ENCODE peak calls at places on chromosome 6, in nine cellular contexts. P, R, A, V, C, H, B, T and J are unnamed samples.
A peak's percentile ranks its signal among the peaks of the same experiment; 100 is the strongest.

GRCh38 chr6:44088827-44089590 is 38.2 kb downstream of the MRPL14 start:
- DNase-seq in P (no peak), R (no peak), A (no peak), V (no peak), C (no peak), H (no peak), B (no peak), T (no peak), J (no peak)

GRCh38 chr6:31636698-31637596 is 15.5 kb downstream of the BAG6 start:
- DNase-seq in P (no peak), R (no peak), A (no peak), V (no peak), C (no peak), H (no peak), B (no peak), T (no peak), J (no peak)

GRCh38 chr6:141829566-141829965 is 303.2 kb upstream of the GJE1 start:
- DNase-seq in P (no peak), R (peak; percentile 90), A (no peak), V (no peak), C (no peak), H (no peak), B (no peak), T (no peak), J (no peak)

GRCh38 chr6:21895591-21895990 is 302.0 kb downstream of the SOX4 start:
- DNase-seq in P (no peak), R (no peak), A (no peak), V (no peak), C (no peak), H (no peak), B (no peak), T (no peak), J (no peak)

GRCh38 chr6:144131248-144131709 is 19.0 kb upstream of the STX11 start:
- DNase-seq in P (no peak), R (no peak), A (peak; percentile 67), V (no peak), C (peak; percentile 89), H (peak; percentile 5), B (no peak), T (no peak), J (no peak)

GRCh38 chr6:24720131-24720603 is 1.2 kb upstream of the C6orf62 start:
- DNase-seq in P (peak; percentile 78), R (peak; percentile 66), A (peak; percentile 58), V (peak; percentile 61), C (peak; percentile 66), H (peak; percentile 27), B (no peak), T (no peak), J (no peak)

GRCh38 chr6:6654599-6655575 is 66.4 kb downstream of the LY86 start:
- DNase-seq in P (no peak), R (no peak), A (no peak), V (no peak), C (peak; percentile 77), H (no peak), B (no peak), T (no peak), J (no peak)

GRCh38 chr6:138948028-138948427 is 40.0 kb downstream of the REPS1 start:
- DNase-seq in P (no peak), R (no peak), A (no peak), V (no peak), C (peak; percentile 39), H (no peak), B (no peak), T (no peak), J (no peak)

GRCh38 chr6:148407372-148407771 is 64.7 kb downstream of the SASH1 start:
- DNase-seq in P (peak; percentile 71), R (no peak), A (peak; percentile 91), V (no peak), C (peak; percentile 98), H (peak; percentile 30), B (peak; percentile 75), T (no peak), J (peak; percentile 41)

GRCh38 chr6:72787521-72788031 is 165.7 kb downstream of the KCNQ5 start:
- DNase-seq in P (no peak), R (peak; percentile 36), A (peak; percentile 46), V (no peak), C (peak; percentile 78), H (peak; percentile 47), B (peak; percentile 74), T (no peak), J (no peak)

GRCh38 chr6:24926192-24926591 is 9.6 kb downstream of the RIPOR2 start:
- DNase-seq in P (no peak), R (no peak), A (no peak), V (no peak), C (no peak), H (no peak), B (no peak), T (no peak), J (peak; percentile 76)

GRCh38 chr6:109961666-109962065 is 16.4 kb upstream of the GPR6 start:
- DNase-seq in P (no peak), R (no peak), A (peak; percentile 35), V (no peak), C (peak; percentile 42), H (no peak), B (no peak), T (no peak), J (no peak)

GRCh38 chr6:133309579-133309978 is 68.4 kb downstream of the EYA4 start:
- DNase-seq in P (no peak), R (no peak), A (peak; percentile 34), V (no peak), C (peak; percentile 18), H (no peak), B (no peak), T (no peak), J (no peak)

GRCh38 chr6:133315811-133316210 is 74.7 kb downstream of the EYA4 start:
- DNase-seq in P (no peak), R (no peak), A (no peak), V (no peak), C (no peak), H (no peak), B (no peak), T (no peak), J (no peak)

GRCh38 chr6:133312006-133312405 is 70.8 kb downstream of the EYA4 start:
- DNase-seq in P (no peak), R (no peak), A (no peak), V (no peak), C (no peak), H (no peak), B (no peak), T (no peak), J (no peak)

GRCh38 chr6:133314951-133315350 is 73.8 kb downstream of the EYA4 start:
- DNase-seq in P (no peak), R (no peak), A (no peak), V (no peak), C (no peak), H (no peak), B (no peak), T (no peak), J (no peak)

GRCh38 chr6:133313068-133313467 is 71.9 kb downstream of the EYA4 start:
- DNase-seq in P (no peak), R (peak; percentile 41), A (no peak), V (no peak), C (no peak), H (no peak), B (no peak), T (no peak), J (no peak)
- TF ChIP-seq CTCF in P (no peak), R (peak; percentile 31), A (peak; percentile 8), V (no peak), C (no peak), H (no peak), B (peak; percentile 9), T (no peak), J (no peak)

DNA sequence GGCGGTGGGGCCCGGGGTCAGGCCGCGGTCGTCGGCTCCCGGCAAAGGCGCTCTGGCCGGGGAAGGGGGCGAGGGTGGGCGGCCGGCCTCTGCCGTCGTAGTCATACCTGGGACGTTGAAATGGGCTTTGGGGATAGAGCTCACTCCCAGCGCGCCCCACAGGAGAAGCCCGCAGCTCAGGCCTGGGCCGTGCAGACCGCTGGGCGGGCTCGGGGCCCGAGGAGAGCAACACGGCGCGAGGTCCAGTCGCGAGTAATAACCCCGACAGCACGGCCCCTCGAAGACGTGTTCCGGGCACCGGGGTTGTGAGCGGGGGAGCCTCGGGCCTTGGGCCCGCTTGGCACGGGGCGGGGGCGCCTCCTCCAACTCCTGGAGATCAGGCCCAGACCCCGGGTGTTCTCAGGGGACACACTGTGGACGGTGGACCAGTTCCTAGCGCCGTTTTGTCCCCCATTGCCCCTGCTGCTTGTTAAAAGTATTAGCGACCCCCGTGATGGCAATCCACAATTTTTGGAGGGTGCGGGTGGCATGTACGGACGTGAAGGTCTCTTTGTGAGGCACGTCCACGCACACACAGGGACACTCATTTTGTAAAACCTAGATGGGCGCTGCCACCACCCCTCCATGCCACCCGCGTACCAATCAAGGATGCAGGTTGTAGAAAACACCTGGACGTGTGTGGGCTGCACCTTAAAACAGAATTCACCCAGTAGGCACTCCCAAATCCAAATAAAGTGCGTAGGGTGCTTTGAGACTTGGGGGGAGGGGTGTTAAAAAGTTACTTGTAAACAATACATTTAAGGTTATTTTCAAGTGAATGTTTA is 11.0 kb downstream of the FOXC1 start:
- DNase-seq in P (peak; percentile 71), R (no peak), A (no peak), V (no peak), C (no peak), H (no peak), B (no peak), T (no peak), J (no peak)
- H3K4me3 ChIP-seq in P (peak overlapping the region; percentile 91), R (peak overlapping the region; percentile 34), A (no peak overlapping the region), V (no peak overlapping the region), C (no peak overlapping the region), H (no peak overlapping the region), B (no peak overlapping the region), T (peak overlapping the region; percentile 7), J (no peak overlapping the region)

DNA sequence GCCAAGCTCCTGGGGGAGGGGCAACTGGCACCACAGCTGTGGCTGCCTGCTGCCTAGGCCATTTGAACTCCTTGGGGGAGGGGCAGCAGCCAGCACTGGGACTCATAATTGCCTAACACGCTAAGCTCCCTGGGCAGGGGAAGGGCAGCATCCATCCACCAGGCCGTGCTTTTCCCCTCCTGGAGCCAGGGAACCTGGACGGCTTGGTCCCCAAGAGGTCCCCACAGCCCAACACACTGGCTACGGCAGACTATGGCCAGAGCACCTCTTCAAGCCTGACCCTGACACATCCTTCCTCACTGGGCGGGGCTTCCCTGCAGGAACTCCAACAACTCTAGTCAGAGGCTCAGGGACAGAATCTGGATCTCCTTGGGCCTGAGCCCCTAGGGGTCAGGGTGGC is 269.4 kb downstream of the RNF144B start:
- DNase-seq in P (no peak), R (no peak), A (no peak), V (no peak), C (no peak), H (no peak), B (no peak), T (no peak), J (no peak)
- TF ChIP-seq CTCF in P (no peak), R (no peak), A (no peak), V (no peak), C (no peak), H (no peak), B (no peak), T (no peak), J (no peak)

DNA sequence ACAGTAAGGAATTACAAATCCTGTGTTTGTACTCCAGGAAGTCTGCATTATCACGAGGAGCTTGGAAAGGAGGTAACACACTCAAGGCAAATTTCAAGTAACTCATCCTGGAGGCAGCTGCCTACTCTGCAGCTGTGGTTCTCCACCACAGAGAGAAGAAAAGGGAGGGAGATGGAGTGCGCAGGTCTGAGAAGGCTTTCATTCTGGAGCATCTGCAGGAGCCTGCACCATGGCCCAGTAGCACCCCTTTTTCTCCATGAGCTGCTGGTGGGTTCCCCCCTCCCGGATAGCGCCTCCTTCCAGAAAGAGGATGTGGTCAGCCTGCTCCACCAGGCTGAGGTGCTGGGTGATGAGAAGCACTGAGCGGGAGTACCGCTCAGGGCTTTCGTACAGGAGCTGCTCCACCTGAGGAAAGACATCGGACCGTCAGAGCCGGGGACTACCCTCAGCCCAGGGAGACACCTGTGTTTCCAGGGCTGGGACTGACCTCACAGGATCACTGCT is 1.6 kb upstream of the PSMB8 start:
- DNase-seq in P (no peak), R (no peak), A (no peak), V (no peak), C (no peak), H (no peak), B (no peak), T (no peak), J (no peak)
- H3K4me3 ChIP-seq in P (peak overlapping the region; percentile 78), R (no peak overlapping the region), A (no peak overlapping the region), V (no peak overlapping the region), C (no peak overlapping the region), H (no peak overlapping the region), B (no peak overlapping the region), T (no peak overlapping the region), J (no peak overlapping the region)